ENCODE peak calls at places on chromosome 1, in six cellular contexts. A, M, D, Q, N and T are unnamed samples.

GRCh38 chr1:229070168-229070567 is 200.7 kb upstream of the RAB4A start:
- DNase-seq in Q (no peak), A (peak; percentile 60), M (no peak), N (no peak), D (no peak), T (no peak)

GRCh38 chr1:108598340-108598739 is 38.4 kb downstream of the EEIG2 start:
- DNase-seq in Q (no peak), N (no peak), D (no peak), A (no peak), M (no peak), T (no peak)

GRCh38 chr1:12275370-12275769 is 45.5 kb downstream of the VPS13D start:
- DNase-seq in M (peak; percentile 67), A (peak; percentile 37), N (no peak), Q (peak; percentile 75), D (peak; percentile 6), T (no peak)

GRCh38 chr1:73044241-73044640 is 761.9 kb upstream of the NEGR1 start:
- DNase-seq in A (no peak), D (no peak), N (no peak), Q (no peak), M (no peak), T (no peak)

GRCh38 chr1:55213885-55214213 is 1.3 kb downstream of the USP24 start:
- DNase-seq in N (no peak), Q (peak; percentile 61), D (no peak), A (peak; percentile 47), M (no peak), T (no peak)

GRCh38 chr1:184771190-184771691 is 16.6 kb upstream of the EDEM3 start:
- DNase-seq in D (no peak), A (no peak), M (peak; percentile 82), N (no peak), Q (no peak), T (no peak)

GRCh38 chr1:6130036-6130435 is 50.1 kb downstream of the CHD5 start:
- DNase-seq in N (no peak), M (no peak), A (no peak), D (no peak), Q (no peak), T (no peak)

GRCh38 chr1:55304306-55304705 is 89.1 kb upstream of the USP24 start:
- DNase-seq in M (no peak), Q (no peak), D (no peak), N (no peak), A (no peak), T (no peak)

GRCh38 chr1:77779529-77780281 is at the start of gene MIGA1:
- DNase-seq in N (peak; percentile 85), M (peak; percentile 88), D (peak; percentile 83), Q (peak; percentile 86), A (peak; percentile 91), T (no peak)

GRCh38 chr1:16921391-16922185 is at the start of gene CROCC:
- DNase-seq in M (no peak), N (no peak), Q (peak; percentile 88), A (peak; percentile 93), D (no peak), T (no peak)

GRCh38 chr1:23514121-23514679 is 16.8 kb downstream of the E2F2 start:
- DNase-seq in A (no peak), N (no peak), Q (no peak), D (no peak), M (peak; percentile 48), T (no peak)

GRCh38 chr1:223110963-223111362 is 32.1 kb downstream of the TLR5 start:
- DNase-seq in M (no peak), Q (no peak), D (no peak), A (no peak), N (no peak), T (no peak)

GRCh38 chr1:22702671-22703070 is 8.0 kb upstream of the EPHB2 start:
- DNase-seq in D (no peak), Q (no peak), N (no peak), M (no peak), A (no peak), T (no peak)

GRCh38 chr1:109395602-109396512 is 1.9 kb downstream of the SORT1 start:
- DNase-seq in A (no peak), Q (no peak), N (no peak), M (no peak), D (no peak), T (no peak)

GRCh38 chr1:213905315-213905714 is 82.5 kb upstream of the PROX1 start:
- DNase-seq in D (no peak), N (no peak), M (no peak), Q (no peak), A (no peak), T (no peak)

GRCh38 chr1:1240822-1241587 is 5.5 kb downstream of the C1QTNF12 start:
- DNase-seq in D (peak; percentile 46), M (peak; percentile 44), A (no peak), Q (no peak), N (no peak), T (no peak)

GRCh38 chr1:1243261-1243660 is 3.3 kb downstream of the C1QTNF12 start:
- DNase-seq in D (no peak), A (no peak), Q (no peak), N (no peak), M (no peak), T (no peak)

GRCh38 chr1:1243807-1244191 is 2.7 kb downstream of the C1QTNF12 start:
- DNase-seq in Q (no peak), A (no peak), M (no peak), N (no peak), D (no peak), T (no peak)

GRCh38 chr1:1241588-1242229 is 4.8 kb downstream of the C1QTNF12 start:
- DNase-seq in D (no peak), Q (no peak), M (no peak), N (no peak), A (no peak), T (no peak)

DNA sequence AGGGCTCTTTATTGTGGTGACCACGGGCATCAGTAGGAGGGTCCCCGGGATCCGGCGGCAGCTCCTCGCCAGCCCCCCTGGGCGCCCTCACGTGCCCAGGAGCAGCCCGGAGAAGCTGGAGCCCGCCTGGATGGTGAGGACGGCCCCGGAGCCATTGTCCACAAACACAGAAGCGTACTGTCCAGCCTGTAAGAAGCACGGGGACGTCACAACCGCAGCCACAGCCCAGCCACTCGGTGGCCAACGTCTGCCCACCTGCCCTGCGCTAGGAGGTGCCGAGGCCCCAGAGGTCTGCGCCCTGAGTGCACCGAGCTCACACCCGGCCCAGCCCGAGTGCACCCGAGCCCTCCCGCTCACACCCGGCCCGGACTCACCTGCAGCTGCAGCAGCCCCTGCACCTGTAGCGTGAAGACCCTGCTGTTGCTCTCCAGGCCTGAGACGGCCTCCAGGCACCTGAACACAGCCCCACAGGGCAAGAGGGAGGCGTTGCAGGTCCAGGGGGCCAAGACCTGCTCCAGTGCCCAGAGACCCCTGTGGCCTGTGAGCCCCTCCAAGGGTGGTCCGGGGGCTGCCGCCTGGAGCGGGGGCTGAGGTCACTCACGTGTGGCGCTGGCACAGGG is 4.0 kb downstream of the C1QTNF12 start:
- DNase-seq in Q (no peak), M (no peak), A (no peak), N (no peak), D (no peak), T (no peak)
- H3K4me3 ChIP-seq in Q (no peak overlapping the region), M (no peak overlapping the region), A (no peak overlapping the region), N (no peak overlapping the region), D (no peak overlapping the region), T (no peak overlapping the region)

GRCh38 chr1:43671626-43672330 is 21.8 kb downstream of the KDM4A start:
- DNase-seq in N (no peak), A (peak; percentile 26), D (no peak), Q (no peak), M (no peak), T (no peak)
- TF ChIP-seq SIN3A in N (no peak), A (no peak), D (no peak), Q (no peak), M (no peak), T (no peak)

GRCh38 chr1:203338335-203339036 is 12.4 kb downstream of the FMOD start:
- DNase-seq in A (peak; percentile 86), D (peak; percentile 25), M (peak; percentile 86), N (peak; percentile 53), Q (no peak), T (no peak)
- TF ChIP-seq CTCF in A (peak; percentile 92), D (peak; percentile 83), M (peak; percentile 95), N (peak; percentile 73), Q (peak; percentile 92), T (peak; percentile 95)

DNA sequence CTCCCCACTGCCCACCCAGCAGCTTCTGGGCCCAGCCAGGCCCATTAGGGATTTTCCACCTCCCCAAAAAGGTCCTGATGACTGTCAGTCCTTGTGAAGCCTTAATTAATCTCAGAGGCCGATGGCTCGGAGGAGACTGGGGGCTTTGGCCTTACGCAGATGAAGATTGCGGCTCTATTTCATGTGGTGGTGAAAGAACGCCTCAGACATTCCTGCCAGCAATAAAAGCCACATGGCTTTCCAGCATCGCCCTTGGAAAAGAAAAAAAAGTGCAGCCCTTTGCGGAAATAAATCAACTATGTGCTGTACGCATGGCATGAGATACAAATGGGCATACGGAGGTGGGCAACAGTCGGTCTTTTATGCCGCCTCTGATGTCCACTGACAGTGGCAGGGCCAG is 6.6 kb upstream of the RUNX3 start:
- DNase-seq in N (no peak), A (no peak), M (no peak), D (no peak), Q (no peak), T (no peak)
- H3K4me3 ChIP-seq in N (no peak overlapping the region), A (no peak overlapping the region), M (no peak overlapping the region), D (no peak overlapping the region), Q (no peak overlapping the region), T (no peak overlapping the region)

GRCh38 chr1:59497616-59498015 is 200.7 kb downstream of the FGGY start:
- DNase-seq in D (no peak), A (no peak), M (no peak), N (no peak), Q (no peak), T (no peak)
- TF ChIP-seq SIN3A in D (no peak), A (no peak), M (no peak), N (no peak), Q (no peak), T (no peak)

GRCh38 chr1:147837129-147837776 is 65.3 kb upstream of the GJA8 start:
- DNase-seq in D (no peak), Q (peak; percentile 56), N (no peak), A (no peak), M (no peak), T (no peak)

GRCh38 chr1:147842578-147842977 is 60.0 kb upstream of the GJA8 start:
- DNase-seq in D (no peak), M (no peak), A (no peak), N (no peak), Q (no peak), T (no peak)

GRCh38 chr1:147843486-147843885 is 59.1 kb upstream of the GJA8 start:
- DNase-seq in A (no peak), N (no peak), Q (no peak), D (no peak), M (no peak), T (no peak)

GRCh38 chr1:147837845-147838363 is 64.7 kb upstream of the GJA8 start:
- DNase-seq in A (no peak), Q (no peak), D (no peak), N (no peak), M (no peak), T (no peak)

GRCh38 chr1:147840909-147841308 is 61.7 kb upstream of the GJA8 start:
- DNase-seq in D (no peak), N (peak; percentile 4), M (peak; percentile 66), A (no peak), Q (no peak), T (no peak)
- TF ChIP-seq CTCF in D (peak; percentile 51), N (peak; percentile 48), M (peak; percentile 77), A (peak; percentile 23), Q (peak; percentile 35), T (no peak)

GRCh38 chr1:204637985-204638356 is 47.6 kb downstream of the LRRN2 start:
- DNase-seq in M (no peak), A (peak; percentile 84), N (no peak), Q (no peak), D (no peak), T (no peak)
- H3K4me3 ChIP-seq in M (no peak overlapping the region), A (no peak overlapping the region), N (no peak overlapping the region), Q (no peak overlapping the region), D (no peak overlapping the region), T (no peak overlapping the region)